ENCODE peak calls at places on chromosomes 3 and 15, in seven cellular contexts. S is PC-3, M is cardiac fibroblast, J is endothelial cell, E is pancreas, U is fibroblast of the aortic adventitia, O is psoas muscle. L is an unnamed sample.

GRCh38 chr3:19970289-19970688 is 23.4 kb downstream of the RAB5A start:
- DNase-seq in S (no peak), M (no peak), J (no peak), E (no peak), U (no peak), O (no peak), L (no peak)

GRCh38 chr15:68782589-68783161 is 38.0 kb downstream of the ANP32A start:
- DNase-seq in S (no peak), M (no peak), J (no peak), E (no peak), U (no peak), O (no peak), L (no peak)

GRCh38 chr3:156788846-156789245 is 37.3 kb upstream of the LEKR1 start:
- DNase-seq in S (peak), M (peak), J (no peak), E (no peak), U (peak), O (no peak), L (no peak)

GRCh38 chr3:157151151-157151550 is 8.8 kb downstream of the CCNL1 start:
- DNase-seq in S (no peak), M (no peak), J (no peak), E (no peak), U (no peak), O (no peak), L (no peak)

GRCh38 chr15:69593981-69594966 is 141.7 kb downstream of the RPLP1 start:
- DNase-seq in S (peak), M (peak), J (no peak), E (peak), U (peak), O (peak), L (no peak)

GRCh38 chr3:179149951-179150350 is 1.8 kb downstream of the PIK3CA start:
- DNase-seq in S (no peak), M (peak), J (no peak), E (no peak), U (peak), O (no peak), L (no peak)

GRCh38 chr3:136255672-136256406 is 5.7 kb downstream of the PCCB start:
- DNase-seq in S (no peak), M (no peak), J (no peak), E (no peak), U (no peak), O (no peak), L (no peak)

GRCh38 chr15:42427429-42428223 is 63.3 kb downstream of the ZNF106 start:
- DNase-seq in S (peak), M (peak), J (no peak), E (no peak), U (peak), O (no peak), L (no peak)

GRCh38 chr3:127456471-127457093 is 134.0 kb downstream of the TPRA1 start:
- DNase-seq in S (peak), M (peak), J (peak), E (peak), U (peak), O (no peak), L (no peak)

GRCh38 chr3:89795506-89795905 is 688.1 kb downstream of the EPHA3 start:
- DNase-seq in S (no peak), M (no peak), J (no peak), E (no peak), U (no peak), O (no peak), L (no peak)

DNA sequence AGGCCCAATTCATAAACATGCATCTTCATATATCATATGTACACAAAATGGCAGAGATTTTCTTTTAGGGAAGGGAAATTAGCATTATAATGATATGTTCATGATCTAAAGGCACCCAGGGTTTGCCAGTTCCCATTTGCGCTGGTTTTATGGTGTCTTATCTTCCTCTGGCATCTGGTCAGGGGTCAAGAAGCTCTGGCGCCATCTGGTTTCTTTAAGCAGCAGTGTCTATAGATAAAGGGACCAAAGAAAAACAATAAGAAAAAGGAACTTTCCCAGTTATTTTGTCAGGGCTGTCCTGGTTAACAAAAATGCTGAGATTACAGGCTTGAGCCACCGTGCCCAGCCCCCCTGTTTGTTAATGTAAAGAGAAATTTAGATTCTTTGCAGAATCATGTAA is 3.3 kb upstream of the DCP1A start:
- DNase-seq in S (peak), M (peak), J (peak), E (no peak), U (peak), O (no peak), L (peak)
- TF ChIP-seq CTCF in S (peak), M (no peak), J (no peak), E (no peak), U (peak), O (peak), L (no peak)

GRCh38 chr15:99504823-99505551 is 60.8 kb upstream of the MEF2A start:
- DNase-seq in S (peak), M (peak), J (no peak), E (no peak), U (peak), O (no peak), L (peak)
- TF ChIP-seq CTCF in S (peak), M (no peak), J (no peak), E (no peak), U (peak), O (no peak), L (peak)

GRCh38 chr15:49622561-49622960 is 1.7 kb downstream of the DTWD1 start:
- DNase-seq in S (no peak), M (peak), J (no peak), E (no peak), U (peak), O (no peak), L (no peak)
- TF ChIP-seq CTCF in S (no peak), M (no peak), J (no peak), E (no peak), U (no peak), O (no peak), L (no peak)

DNA sequence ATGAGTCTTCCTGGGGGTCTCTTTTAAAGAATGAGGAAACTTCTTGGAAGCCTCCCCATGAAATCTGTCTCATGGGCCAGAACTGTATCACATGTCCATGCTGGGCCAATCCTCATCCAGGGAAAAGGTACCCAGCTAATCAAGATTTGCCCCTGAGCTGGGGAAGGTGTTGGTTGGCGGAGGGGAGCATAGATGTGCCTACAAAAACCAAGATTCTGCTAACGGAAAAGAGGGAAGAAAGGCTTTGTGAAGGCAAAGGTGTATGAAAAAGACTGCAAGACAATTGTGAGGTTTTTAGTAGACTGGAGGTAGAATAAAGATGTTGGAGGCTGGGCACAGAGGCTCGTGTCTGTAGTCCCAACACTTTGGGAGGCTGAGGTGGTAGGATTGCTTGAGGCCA is 18.5 kb upstream of the BLM start:
- DNase-seq in S (no peak), M (no peak), J (no peak), E (no peak), U (no peak), O (no peak), L (no peak)
- TF ChIP-seq CTCF in S (no peak), M (no peak), J (no peak), E (no peak), U (no peak), O (no peak), L (no peak)

GRCh38 chr3:180590396-180590795 is 11.6 kb upstream of the TTC14 start:
- DNase-seq in S (no peak), M (no peak), J (no peak), E (no peak), U (no peak), O (no peak), L (no peak)

GRCh38 chr3:180600473-180600872 is 1.5 kb upstream of the TTC14 start:
- DNase-seq in S (no peak), M (no peak), J (no peak), E (no peak), U (no peak), O (no peak), L (no peak)

GRCh38 chr3:180595536-180595935 is 6.4 kb upstream of the TTC14 start:
- DNase-seq in S (no peak), M (no peak), J (no peak), E (no peak), U (no peak), O (no peak), L (no peak)

GRCh38 chr3:180594631-180595348 is 7.2 kb upstream of the TTC14 start:
- DNase-seq in S (peak), M (peak), J (no peak), E (no peak), U (peak), O (no peak), L (peak)
- TF ChIP-seq CTCF in S (peak), M (peak), J (peak), E (no peak), U (peak), O (no peak), L (peak)

GRCh38 chr3:153767601-153768558 is 353.3 kb upstream of the ARHGEF26 start:
- DNase-seq in S (no peak), M (no peak), J (no peak), E (no peak), U (no peak), O (no peak), L (no peak)

DNA sequence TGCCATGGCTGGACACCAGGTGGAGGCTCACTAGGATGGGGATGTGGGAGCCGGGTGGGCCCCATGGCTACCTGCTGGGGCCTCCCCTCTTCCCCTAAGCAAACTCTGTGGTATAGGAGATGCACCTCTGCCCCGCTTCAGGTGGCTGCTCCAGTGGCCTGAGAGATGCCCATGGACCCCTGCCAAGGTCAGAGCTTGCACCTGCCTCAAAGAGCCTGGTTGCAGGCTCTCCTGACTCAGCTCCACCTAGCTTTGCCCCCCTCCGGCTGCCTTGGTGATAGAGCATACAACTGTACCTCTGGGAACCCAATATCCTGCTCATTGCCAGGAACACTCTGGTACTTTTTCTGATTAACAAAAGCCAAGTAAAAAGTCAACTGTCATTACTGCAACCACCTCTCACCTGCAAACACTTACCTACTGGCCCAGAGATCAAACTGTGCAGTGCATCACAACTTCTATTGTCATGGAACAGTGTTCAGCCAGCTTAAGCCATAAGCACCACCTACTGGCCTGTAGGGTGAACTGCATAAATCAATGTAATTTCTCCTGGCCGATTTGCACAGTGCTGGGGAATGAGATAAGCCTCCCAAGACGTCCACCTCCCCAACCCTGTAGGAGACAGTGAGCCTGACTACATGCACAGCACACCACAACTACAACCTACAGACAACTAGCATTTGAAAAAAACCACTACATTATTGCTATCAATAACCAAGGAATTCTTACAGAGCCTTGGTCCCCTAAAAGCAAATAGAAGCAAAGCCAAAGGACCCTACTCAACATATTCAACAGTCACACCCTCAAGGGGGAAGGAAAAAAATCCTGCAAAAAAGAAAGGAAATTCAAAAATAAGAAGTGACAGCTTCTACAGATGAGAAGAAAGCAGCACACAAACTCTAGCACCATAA is 352.4 kb upstream of the ARHGEF26 start:
- DNase-seq in S (peak), M (peak), J (peak), E (no peak), U (peak), O (no peak), L (peak)
- TF ChIP-seq CTCF in S (peak), M (peak), J (peak), E (peak), U (peak), O (peak), L (peak)

DNA sequence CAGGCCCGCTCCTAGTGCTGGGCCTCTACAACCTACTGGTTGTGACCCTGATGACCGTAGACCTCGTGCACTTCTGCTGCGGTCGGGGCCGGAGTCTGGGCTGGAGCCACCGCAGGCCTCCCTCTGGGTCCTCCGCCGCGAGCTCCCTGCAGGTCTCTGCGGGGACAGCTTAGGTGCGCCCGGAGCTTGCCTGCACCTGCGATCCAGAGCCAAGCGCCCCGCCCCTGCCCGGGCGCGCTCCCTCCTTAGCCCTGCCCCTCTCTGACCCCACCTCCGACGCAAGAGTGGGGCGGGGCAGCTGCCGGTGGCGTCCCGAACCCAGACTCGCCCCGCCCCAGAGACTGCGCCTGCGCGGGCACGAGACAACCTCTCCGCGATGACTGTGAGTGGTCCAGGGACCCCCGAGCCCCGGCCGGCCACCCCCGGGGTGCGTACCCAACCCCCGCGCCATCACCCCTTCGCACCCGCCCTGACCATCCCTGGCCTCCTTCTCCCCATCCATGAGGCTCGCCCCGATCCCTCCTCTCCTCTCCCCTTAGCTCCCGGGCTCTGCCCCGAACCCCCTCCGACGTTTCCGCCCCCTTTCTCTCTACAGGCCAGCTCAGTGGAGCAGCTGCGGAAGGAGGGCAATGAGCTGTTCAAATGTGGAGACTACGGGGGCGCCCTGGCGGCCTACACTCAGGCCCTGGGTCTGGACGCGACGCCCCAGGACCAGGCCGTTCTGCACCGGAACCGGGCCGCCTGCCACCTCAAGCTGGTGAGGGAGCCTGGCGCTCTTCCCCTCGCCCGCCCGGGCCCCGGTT is at the start of gene UNC45A:
- DNase-seq in S (peak), M (peak), J (peak), E (peak), U (peak), O (peak), L (peak)
- TF ChIP-seq CTCF in S (peak), M (no peak), J (no peak), E (no peak), U (no peak), O (no peak), L (no peak)

GRCh38 chr15:74992619-74993018 is 2.7 kb upstream of the SCAMP5 start:
- DNase-seq in S (no peak), M (no peak), J (no peak), E (no peak), U (no peak), O (no peak), L (no peak)

GRCh38 chr15:74983725-74984231 is 11.6 kb upstream of the SCAMP5 start:
- DNase-seq in S (peak), M (no peak), J (no peak), E (peak), U (no peak), O (no peak), L (no peak)

GRCh38 chr15:74989527-74989926 is 5.8 kb upstream of the SCAMP5 start:
- DNase-seq in S (no peak), M (no peak), J (no peak), E (no peak), U (no peak), O (no peak), L (no peak)

GRCh38 chr15:74988007-74988800 is 7.2 kb upstream of the SCAMP5 start:
- DNase-seq in S (peak), M (peak), J (peak), E (peak), U (peak), O (no peak), L (peak)
- TF ChIP-seq CTCF in S (peak), M (peak), J (no peak), E (peak), U (peak), O (no peak), L (peak)

GRCh38 chr15:90529008-90529368 is 735 bp upstream of the CRTC3 start:
- DNase-seq in S (no peak), M (no peak), J (no peak), E (peak), U (no peak), O (no peak), L (no peak)

GRCh38 chr15:90531147-90531546 is 1.4 kb downstream of the CRTC3 start:
- DNase-seq in S (no peak), M (no peak), J (no peak), E (no peak), U (no peak), O (no peak), L (no peak)

GRCh38 chr15:90530250-90531051 is 728 bp downstream of the CRTC3 start:
- DNase-seq in S (peak), M (peak), J (peak), E (peak), U (peak), O (peak), L (peak)

GRCh38 chr15:90535254-90535653 is 5.5 kb downstream of the CRTC3 start:
- DNase-seq in S (no peak), M (no peak), J (no peak), E (no peak), U (no peak), O (no peak), L (no peak)

DNA sequence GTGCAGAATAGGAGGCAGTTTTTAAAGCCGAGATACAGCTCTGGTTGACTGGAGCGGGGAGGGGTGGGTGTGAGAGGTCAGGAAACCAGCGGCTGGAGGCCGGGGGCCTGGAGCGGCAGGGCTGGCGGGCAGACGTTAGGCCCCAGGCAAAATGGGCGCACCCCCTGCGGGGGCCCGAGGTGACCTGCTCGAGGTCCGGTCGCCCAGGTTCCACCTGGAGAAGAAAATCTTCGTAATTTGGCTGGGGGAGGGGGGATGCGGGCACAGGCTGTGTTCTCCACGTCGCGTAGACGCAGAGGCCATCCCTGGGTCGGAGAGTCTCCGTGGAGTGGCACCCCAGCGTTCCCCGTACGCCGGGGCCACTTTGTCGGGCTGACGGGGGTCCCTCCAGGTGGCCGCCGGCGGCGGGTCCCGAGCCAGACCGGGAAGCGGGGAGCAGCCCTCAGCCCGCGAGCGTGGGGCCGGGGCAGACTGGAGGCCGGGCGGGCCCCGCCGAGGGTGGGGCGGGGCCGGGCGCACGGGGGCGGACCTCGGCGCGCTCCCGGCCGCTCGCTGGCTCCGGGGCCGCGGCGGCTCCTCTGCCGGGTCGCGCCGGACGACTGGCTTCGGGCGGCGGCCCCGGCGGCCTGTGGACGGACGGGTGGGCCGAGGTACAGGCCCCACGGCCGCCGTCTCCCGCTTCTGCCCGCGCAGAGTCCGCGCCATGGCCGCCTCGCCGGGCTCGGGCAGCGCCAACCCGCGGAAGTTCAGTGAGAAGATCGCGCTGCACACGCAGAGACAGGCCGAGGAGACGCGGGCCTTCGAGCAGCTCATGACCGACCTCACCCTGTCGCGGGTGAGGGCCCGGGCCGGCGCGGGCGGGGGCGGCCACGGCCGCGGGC is at the start of gene CRTC3:
- DNase-seq in S (peak), M (peak), J (peak), E (peak), U (peak), O (peak), L (peak)
- TF ChIP-seq CTCF in S (no peak), M (peak), J (no peak), E (no peak), U (no peak), O (no peak), L (no peak)

GRCh38 chr15:67501177-67501835 is 19.6 kb upstream of the C15orf61 start:
- DNase-seq in S (peak), M (peak), J (no peak), E (no peak), U (peak), O (no peak), L (peak)
- TF ChIP-seq CTCF in S (peak), M (peak), J (no peak), E (no peak), U (peak), O (peak), L (peak)

L was measured in GM20000.